ENCODE peak calls at places on chromosomes 5 and 9, in nine cellular contexts. G is IMR-90, X is HepG2, T is AG04450, W is Peyer's patch, O is aorta, K is lower lobe of right lung, R is neuronal stem cell, A is endothelial cell of umbilical vein. H is an unnamed sample. For H3K27me3, the result is how much of the 10 kb centered on the place peaks cover.

GRCh38 chr9:88651682-88652633 is 117.0 kb downstream of the NXNL2 start:
- DNase-seq in G (peak), X (no peak), T (peak), W (peak), O (peak), K (peak), R (no peak), A (no peak), H (peak)

GRCh38 chr9:2688636-2689035 is 28.7 kb upstream of the KCNV2 start:
- DNase-seq in G (no peak), X (no peak), T (no peak), W (no peak), O (no peak), K (no peak), R (no peak), A (no peak), H (no peak)

GRCh38 chr9:129479217-129480011 is 141.5 kb downstream of the C9orf50 start:
- DNase-seq in G (no peak), X (peak), T (no peak), W (no peak), O (no peak), K (no peak), R (no peak), A (no peak), H (no peak)

GRCh38 chr9:98943682-98944129 is at the start of gene COL15A1:
- DNase-seq in G (no peak), X (no peak), T (no peak), W (no peak), O (peak), K (no peak), R (peak), A (no peak), H (peak)

GRCh38 chr5:140135127-140135526 is 9.4 kb downstream of the IGIP start:
- DNase-seq in G (no peak), X (no peak), T (no peak), W (no peak), O (no peak), K (no peak), R (no peak), A (no peak), H (no peak)

GRCh38 chr5:87195104-87195581 is 72.5 kb upstream of the RASA1 start:
- DNase-seq in G (peak), X (no peak), T (peak), W (no peak), O (no peak), K (no peak), R (no peak), A (peak), H (no peak)

GRCh38 chr5:85614482-85614881 is 1003.3 kb upstream of the COX7C start:
- DNase-seq in G (no peak), X (no peak), T (no peak), W (no peak), O (no peak), K (no peak), R (no peak), A (no peak), H (no peak)

GRCh38 chr5:75281716-75282465 is 45.2 kb upstream of the ANKRD31 start:
- DNase-seq in G (peak), X (peak), T (no peak), W (no peak), O (no peak), K (no peak), R (no peak), A (no peak), H (no peak)

GRCh38 chr9:134329886-134330285 is 3.6 kb downstream of the RXRA start:
- DNase-seq in G (no peak), X (no peak), T (no peak), W (peak), O (no peak), K (no peak), R (no peak), A (no peak), H (peak)

GRCh38 chr5:180684623-180685161 is 35.3 kb upstream of the FLT4 start:
- DNase-seq in G (no peak), X (no peak), T (no peak), W (no peak), O (no peak), K (no peak), R (no peak), A (no peak), H (no peak)

GRCh38 chr5:58450811-58451629 is 8.9 kb downstream of the PLK2 start:
- DNase-seq in G (peak), X (no peak), T (no peak), W (no peak), O (no peak), K (no peak), R (no peak), A (peak), H (no peak)

GRCh38 chr5:137828664-137829063 is 39.0 kb upstream of the MYOT start:
- DNase-seq in G (no peak), X (no peak), T (no peak), W (no peak), O (no peak), K (no peak), R (no peak), A (no peak), H (no peak)

GRCh38 chr5:172274951-172275753 is 8.4 kb downstream of the UBTD2 start:
- DNase-seq in G (no peak), X (no peak), T (no peak), W (no peak), O (no peak), K (no peak), R (no peak), A (no peak), H (no peak)

GRCh38 chr5:52825826-52826225 is 38.1 kb downstream of the ITGA1 start:
- DNase-seq in G (no peak), X (no peak), T (no peak), W (no peak), O (no peak), K (no peak), R (no peak), A (no peak), H (no peak)

GRCh38 chr5:177494356-177495195 is 2.8 kb downstream of the PDLIM7 start:
- DNase-seq in G (peak), X (peak), T (peak), W (no peak), O (peak), K (peak), R (peak), A (peak), H (peak)

GRCh38 chr9:114238471-114238870 is 83.1 kb downstream of the COL27A1 start:
- DNase-seq in G (no peak), X (no peak), T (no peak), W (no peak), O (peak), K (no peak), R (no peak), A (peak), H (peak)

GRCh38 chr9:109903515-109904138 is 123.6 kb downstream of the PALM2AKAP2 start:
- DNase-seq in G (peak), X (peak), T (no peak), W (no peak), O (no peak), K (no peak), R (peak), A (peak), H (peak)

GRCh38 chr9:70484232-70485130 is 70.0 kb upstream of the KLF9 start:
- DNase-seq in G (peak), X (peak), T (peak), W (no peak), O (no peak), K (no peak), R (peak), A (peak), H (no peak)

GRCh38 chr9:121483049-121483448 is 16.6 kb downstream of the GGTA1 start:
- DNase-seq in G (no peak), X (peak), T (no peak), W (no peak), O (no peak), K (no peak), R (no peak), A (no peak), H (no peak)

GRCh38 chr5:1227669-1228068 is 2.5 kb downstream of the SLC6A18 start:
- DNase-seq in G (peak), X (peak), T (no peak), W (no peak), O (no peak), K (no peak), R (no peak), A (no peak), H (no peak)

GRCh38 chr9:130791279-130791894 is 43.7 kb upstream of the ABL1 start:
- DNase-seq in G (no peak), X (no peak), T (no peak), W (no peak), O (no peak), K (no peak), R (no peak), A (no peak), H (no peak)

GRCh38 chr9:97568461-97569275 is 64.5 kb downstream of the TSTD2 start:
- DNase-seq in G (no peak), X (no peak), T (no peak), W (no peak), O (no peak), K (no peak), R (no peak), A (no peak), H (no peak)

GRCh38 chr9:347667-348292 is 133.1 kb downstream of the DOCK8 start:
- DNase-seq in G (peak), X (peak), T (no peak), W (no peak), O (no peak), K (no peak), R (peak), A (peak), H (no peak)

GRCh38 chr9:130894546-130894945 is 2.1 kb downstream of the QRFP start:
- DNase-seq in G (no peak), X (no peak), T (no peak), W (no peak), O (no peak), K (no peak), R (no peak), A (no peak), H (peak)

GRCh38 chr9:93132946-93133640 is 958 bp downstream of the NINJ1 start:
- DNase-seq in G (no peak), X (peak), T (no peak), W (no peak), O (peak), K (no peak), R (no peak), A (peak), H (peak)

GRCh38 chr9:127520941-127521918 is 69.9 kb downstream of the LRSAM1 start:
- DNase-seq in G (peak), X (no peak), T (no peak), W (no peak), O (peak), K (no peak), R (no peak), A (peak), H (no peak)

GRCh38 chr5:5424736-5425135 is 2.3 kb downstream of the ICE1 start:
- DNase-seq in G (no peak), X (no peak), T (no peak), W (no peak), O (no peak), K (no peak), R (no peak), A (peak), H (no peak)
- H3K4me3 ChIP-seq in G (no peak), X (no peak), T (no peak), W (no peak), O (no peak), K (no peak), R (no peak), A (no peak), H (no peak)

DNA sequence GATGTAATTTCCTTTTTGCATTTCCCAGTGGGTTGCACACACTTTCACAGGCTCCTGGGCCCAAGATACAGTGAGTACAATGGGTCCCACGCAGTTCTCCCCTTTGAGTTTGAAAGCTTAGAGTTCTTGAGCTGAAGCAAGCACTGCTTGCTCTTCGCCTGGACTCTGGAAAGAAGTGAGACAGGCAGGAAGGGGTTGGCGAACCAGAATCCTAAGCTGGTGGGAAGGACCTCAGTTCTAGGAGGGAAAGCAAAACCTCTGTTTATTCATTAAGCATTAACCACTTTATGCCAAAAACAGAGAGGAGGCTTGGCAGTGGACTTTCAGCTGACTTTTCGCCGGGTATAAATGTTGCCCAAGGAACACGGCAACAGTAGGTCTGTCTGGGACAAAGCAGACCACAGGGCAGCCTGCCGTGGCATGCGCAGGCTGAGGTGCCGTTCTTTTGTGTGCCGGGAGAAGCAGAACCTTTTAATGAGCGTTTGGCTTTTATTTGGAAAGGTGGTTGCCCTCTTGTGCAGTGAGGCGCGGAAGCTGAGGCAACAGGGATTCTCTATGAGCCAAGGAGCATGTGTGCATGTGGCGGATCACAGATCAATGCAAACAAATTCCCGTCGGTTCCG is 239.9 kb upstream of the PANK3 start:
- DNase-seq in G (no peak), X (no peak), T (no peak), W (no peak), O (no peak), K (no peak), R (peak), A (no peak), H (no peak)
- H3K27ac ChIP-seq in G (no peak), X (no peak), T (no peak), W (no peak), O (no peak), K (no peak), R (peak), A (no peak), H (no peak)

DNA sequence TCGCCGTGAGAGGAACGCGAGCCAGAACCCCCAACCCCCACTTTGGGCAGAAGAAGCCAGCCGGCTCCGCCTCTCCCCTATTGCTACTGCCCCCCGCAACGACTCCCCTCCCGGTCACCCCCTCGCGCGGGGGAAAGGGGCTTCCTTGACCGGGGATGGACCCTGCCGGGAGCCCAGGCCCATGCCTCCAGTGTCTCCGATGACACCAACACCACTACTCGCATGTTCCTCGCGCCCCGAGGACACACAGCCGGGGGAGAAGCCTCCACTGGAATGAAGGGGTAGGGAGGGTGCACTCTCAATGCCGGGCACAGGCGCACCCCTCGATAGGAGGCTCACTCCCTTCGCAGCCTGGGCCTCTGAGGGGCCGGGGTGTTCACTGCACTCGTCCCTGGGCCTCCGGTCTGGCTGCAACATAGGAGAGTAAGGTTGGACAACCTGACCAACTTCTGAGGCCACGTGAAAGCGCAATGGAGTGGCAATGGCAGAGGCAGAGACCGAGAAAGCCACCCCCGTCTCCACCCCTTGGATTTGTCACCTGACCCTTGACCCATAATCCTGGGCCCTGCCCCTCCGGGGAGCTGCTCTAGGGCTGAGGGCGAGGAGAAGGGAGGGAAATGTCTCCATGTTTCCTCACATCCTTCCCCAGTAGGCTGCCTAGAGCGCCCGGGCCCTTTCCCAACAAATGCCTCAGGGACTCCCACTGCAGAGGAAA is 1.0 kb upstream of the CNTFR start:
- DNase-seq in G (no peak), X (no peak), T (no peak), W (peak), O (peak), K (peak), R (no peak), A (peak), H (peak)
- H3K27me3 ChIP-seq in G (half or more), X (under half), T (half or more), W (under half), O (under half), K (half or more), R (under half), A (half or more), H (under half)

GRCh38 chr9:104092192-104092591 is 1.9 kb upstream of the SMC2 start:
- DNase-seq in G (no peak), X (no peak), T (no peak), W (no peak), O (no peak), K (no peak), R (no peak), A (no peak), H (no peak)
- H3K4me3 ChIP-seq in G (no peak), X (peak), T (no peak), W (no peak), O (no peak), K (no peak), R (no peak), A (no peak), H (no peak)

GRCh38 chr5:40041452-40041851 is 616.7 kb upstream of the DAB2 start:
- DNase-seq in G (no peak), X (no peak), T (no peak), W (no peak), O (no peak), K (no peak), R (no peak), A (peak), H (no peak)

GRCh38 chr5:40043916-40044315 is 619.1 kb upstream of the DAB2 start:
- DNase-seq in G (no peak), X (no peak), T (no peak), W (peak), O (no peak), K (no peak), R (no peak), A (peak), H (no peak)

GRCh38 chr5:40045429-40045828 is 620.6 kb upstream of the DAB2 start:
- DNase-seq in G (no peak), X (no peak), T (no peak), W (no peak), O (no peak), K (no peak), R (no peak), A (no peak), H (no peak)

DNA sequence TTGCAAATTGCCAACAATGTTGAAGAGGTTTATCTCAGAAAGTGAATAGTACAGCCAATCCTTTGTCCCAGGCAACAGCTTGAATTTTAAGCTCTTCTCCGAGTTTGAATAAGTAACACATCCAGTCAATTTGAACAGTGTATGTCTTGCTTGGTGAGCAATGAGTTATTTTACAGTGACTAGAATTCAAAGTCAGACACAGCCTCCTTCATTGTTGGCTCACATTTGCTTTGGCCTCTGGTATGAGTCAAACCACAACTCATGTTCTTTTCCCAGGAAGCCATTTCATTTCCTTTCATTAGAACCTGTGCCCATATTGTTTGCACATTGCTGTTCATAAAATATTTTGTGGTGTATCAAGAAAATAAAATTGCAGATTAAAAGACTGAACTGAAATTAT is 622.0 kb upstream of the DAB2 start:
- DNase-seq in G (peak), X (no peak), T (no peak), W (no peak), O (no peak), K (no peak), R (no peak), A (peak), H (no peak)
- H3K27ac ChIP-seq in G (no peak), X (no peak), T (no peak), W (no peak), O (no peak), K (no peak), R (no peak), A (peak), H (no peak)

GRCh38 chr5:133250527-133250926 is 198.7 kb downstream of the HSPA4 start:
- DNase-seq in G (no peak), X (no peak), T (no peak), W (no peak), O (peak), K (peak), R (no peak), A (no peak), H (no peak)
- H3K27me3 ChIP-seq in G (under half), X (under half), T (under half), W (under half), O (under half), K (under half), R (under half), A (under half), H (under half)

GRCh38 chr5:81232449-81233079 is 558 bp upstream of the CKMT2 start:
- DNase-seq in G (no peak), X (peak), T (no peak), W (no peak), O (peak), K (no peak), R (no peak), A (no peak), H (peak)
- H3K4me3 ChIP-seq in G (no peak), X (peak), T (no peak), W (no peak), O (peak), K (peak), R (no peak), A (no peak), H (peak)

H was measured in right cardiac atrium.